ENCODE peak calls at places on chromosomes 12 and 14, in nine cellular contexts. One of them, this sample, is unnamed.

GRCh38 chr14:66944872-66945271 is 244.4 kb upstream of the GARIN2 start:
- DNase-seq in CD8-positive, alpha-beta memory T cell: no peak
- DNase-seq in iPS DF 6.9: no peak
- DNase-seq in neuronal stem cell: peak; percentile 14
- DNase-seq in PC-3: peak; percentile 10
- DNase-seq in cardiac muscle cell: peak; percentile 10
- DNase-seq in adrenal gland: no peak
- DNase-seq in tibial artery: no peak
- DNase-seq in neural progenitor cell: peak; percentile 35
- DNase-seq in this sample: no peak

GRCh38 chr12:91189526-91189925 is 6.9 kb upstream of the DCN start:
- DNase-seq in CD8-positive, alpha-beta memory T cell: no peak
- DNase-seq in iPS DF 6.9: no peak
- DNase-seq in neuronal stem cell: no peak
- DNase-seq in PC-3: no peak
- DNase-seq in cardiac muscle cell: no peak
- DNase-seq in adrenal gland: no peak
- DNase-seq in tibial artery: no peak
- DNase-seq in neural progenitor cell: no peak
- DNase-seq in this sample: no peak

GRCh38 chr14:91253795-91254323 is 9.4 kb upstream of the GPR68 start:
- DNase-seq in CD8-positive, alpha-beta memory T cell: no peak
- DNase-seq in iPS DF 6.9: no peak
- DNase-seq in neuronal stem cell: no peak
- DNase-seq in PC-3: no peak
- DNase-seq in cardiac muscle cell: peak; percentile 25
- DNase-seq in adrenal gland: no peak
- DNase-seq in tibial artery: no peak
- DNase-seq in neural progenitor cell: no peak
- DNase-seq in this sample: no peak

GRCh38 chr12:102950107-102950949 is 7.1 kb upstream of the ASCL1 start:
- DNase-seq in CD8-positive, alpha-beta memory T cell: no peak
- DNase-seq in iPS DF 6.9: no peak
- DNase-seq in neuronal stem cell: no peak
- DNase-seq in PC-3: no peak
- DNase-seq in cardiac muscle cell: peak; percentile 55
- DNase-seq in adrenal gland: no peak
- DNase-seq in tibial artery: no peak
- DNase-seq in neural progenitor cell: peak; percentile 83
- DNase-seq in this sample: no peak

GRCh38 chr12:57717846-57718640 is 20.5 kb downstream of the AGAP2 start:
- DNase-seq in CD8-positive, alpha-beta memory T cell: no peak
- DNase-seq in iPS DF 6.9: no peak
- DNase-seq in neuronal stem cell: no peak
- DNase-seq in PC-3: no peak
- DNase-seq in cardiac muscle cell: no peak
- DNase-seq in adrenal gland: no peak
- DNase-seq in tibial artery: no peak
- DNase-seq in neural progenitor cell: no peak
- DNase-seq in this sample: no peak

GRCh38 chr14:75521415-75522199 is 662 bp upstream of the BATF start:
- DNase-seq in CD8-positive, alpha-beta memory T cell: no peak
- DNase-seq in iPS DF 6.9: no peak
- DNase-seq in neuronal stem cell: no peak
- DNase-seq in PC-3: peak; percentile 72
- DNase-seq in cardiac muscle cell: no peak
- DNase-seq in adrenal gland: no peak
- DNase-seq in tibial artery: no peak
- DNase-seq in neural progenitor cell: no peak
- DNase-seq in this sample: no peak

GRCh38 chr12:3250034-3250433 is 172.9 kb downstream of the TSPAN9 start:
- DNase-seq in CD8-positive, alpha-beta memory T cell: no peak
- DNase-seq in iPS DF 6.9: no peak
- DNase-seq in neuronal stem cell: no peak
- DNase-seq in PC-3: no peak
- DNase-seq in cardiac muscle cell: no peak
- DNase-seq in adrenal gland: no peak
- DNase-seq in tibial artery: no peak
- DNase-seq in neural progenitor cell: no peak
- DNase-seq in this sample: no peak

GRCh38 chr12:11765817-11766794 is 116.6 kb downstream of the ETV6 start:
- DNase-seq in CD8-positive, alpha-beta memory T cell: no peak
- DNase-seq in iPS DF 6.9: no peak
- DNase-seq in neuronal stem cell: no peak
- DNase-seq in PC-3: no peak
- DNase-seq in cardiac muscle cell: no peak
- DNase-seq in adrenal gland: peak; percentile 40
- DNase-seq in tibial artery: no peak
- DNase-seq in neural progenitor cell: no peak
- DNase-seq in this sample: no peak

GRCh38 chr12:70154960-70155589 is 88.2 kb upstream of the CNOT2 start:
- DNase-seq in CD8-positive, alpha-beta memory T cell: no peak
- DNase-seq in iPS DF 6.9: no peak
- DNase-seq in neuronal stem cell: peak; percentile 12
- DNase-seq in PC-3: peak; percentile 26
- DNase-seq in cardiac muscle cell: peak; percentile 4
- DNase-seq in adrenal gland: no peak
- DNase-seq in tibial artery: no peak
- DNase-seq in neural progenitor cell: peak; percentile 39
- DNase-seq in this sample: no peak

GRCh38 chr12:100553851-100554404 is 19.6 kb upstream of the GAS2L3 start:
- DNase-seq in CD8-positive, alpha-beta memory T cell: no peak
- DNase-seq in iPS DF 6.9: no peak
- DNase-seq in neuronal stem cell: no peak
- DNase-seq in PC-3: no peak
- DNase-seq in cardiac muscle cell: no peak
- DNase-seq in adrenal gland: peak; percentile 59
- DNase-seq in tibial artery: no peak
- DNase-seq in neural progenitor cell: peak; percentile 15
- DNase-seq in this sample: no peak

GRCh38 chr12:124828264-124829007 is 35.2 kb downstream of the SCARB1 start:
- DNase-seq in CD8-positive, alpha-beta memory T cell: no peak
- DNase-seq in iPS DF 6.9: no peak
- DNase-seq in neuronal stem cell: no peak
- DNase-seq in PC-3: peak; percentile 72
- DNase-seq in cardiac muscle cell: no peak
- DNase-seq in adrenal gland: peak; percentile 81
- DNase-seq in tibial artery: no peak
- DNase-seq in neural progenitor cell: no peak
- DNase-seq in this sample: no peak

GRCh38 chr12:124827588-124828184 is 36.0 kb downstream of the SCARB1 start:
- DNase-seq in CD8-positive, alpha-beta memory T cell: no peak
- DNase-seq in iPS DF 6.9: no peak
- DNase-seq in neuronal stem cell: no peak
- DNase-seq in PC-3: peak; percentile 51
- DNase-seq in cardiac muscle cell: no peak
- DNase-seq in adrenal gland: no peak
- DNase-seq in tibial artery: no peak
- DNase-seq in neural progenitor cell: no peak
- DNase-seq in this sample: no peak

GRCh38 chr12:124830306-124830705 is 33.4 kb downstream of the SCARB1 start:
- DNase-seq in CD8-positive, alpha-beta memory T cell: no peak
- DNase-seq in iPS DF 6.9: no peak
- DNase-seq in neuronal stem cell: no peak
- DNase-seq in PC-3: no peak
- DNase-seq in cardiac muscle cell: no peak
- DNase-seq in adrenal gland: no peak
- DNase-seq in tibial artery: no peak
- DNase-seq in neural progenitor cell: no peak
- DNase-seq in this sample: no peak

GRCh38 chr12:124829708-124830304 is 33.9 kb downstream of the SCARB1 start:
- DNase-seq in CD8-positive, alpha-beta memory T cell: no peak
- DNase-seq in iPS DF 6.9: no peak
- DNase-seq in neuronal stem cell: no peak
- DNase-seq in PC-3: peak; percentile 25
- DNase-seq in cardiac muscle cell: no peak
- DNase-seq in adrenal gland: no peak
- DNase-seq in tibial artery: no peak
- DNase-seq in neural progenitor cell: no peak
- DNase-seq in this sample: no peak

GRCh38 chr12:124829008-124829707 is 34.5 kb downstream of the SCARB1 start:
- DNase-seq in CD8-positive, alpha-beta memory T cell: no peak
- DNase-seq in iPS DF 6.9: no peak
- DNase-seq in neuronal stem cell: no peak
- DNase-seq in PC-3: peak; percentile 91
- DNase-seq in cardiac muscle cell: no peak
- DNase-seq in adrenal gland: peak; percentile 91
- DNase-seq in tibial artery: no peak
- DNase-seq in neural progenitor cell: no peak
- DNase-seq in this sample: no peak
- H3K27ac ChIP-seq in CD8-positive, alpha-beta memory T cell: no peak overlapping the region
- H3K27ac ChIP-seq in iPS DF 6.9: no peak overlapping the region
- H3K27ac ChIP-seq in neuronal stem cell: no peak overlapping the region
- H3K27ac ChIP-seq in PC-3: peak overlapping the region; percentile 78
- H3K27ac ChIP-seq in cardiac muscle cell: peak overlapping the region; percentile 66
- H3K27ac ChIP-seq in adrenal gland: peak overlapping the region; percentile 92
- H3K27ac ChIP-seq in tibial artery: no peak overlapping the region
- H3K27ac ChIP-seq in neural progenitor cell: no peak overlapping the region
- H3K27ac ChIP-seq in this sample: no peak overlapping the region

DNA sequence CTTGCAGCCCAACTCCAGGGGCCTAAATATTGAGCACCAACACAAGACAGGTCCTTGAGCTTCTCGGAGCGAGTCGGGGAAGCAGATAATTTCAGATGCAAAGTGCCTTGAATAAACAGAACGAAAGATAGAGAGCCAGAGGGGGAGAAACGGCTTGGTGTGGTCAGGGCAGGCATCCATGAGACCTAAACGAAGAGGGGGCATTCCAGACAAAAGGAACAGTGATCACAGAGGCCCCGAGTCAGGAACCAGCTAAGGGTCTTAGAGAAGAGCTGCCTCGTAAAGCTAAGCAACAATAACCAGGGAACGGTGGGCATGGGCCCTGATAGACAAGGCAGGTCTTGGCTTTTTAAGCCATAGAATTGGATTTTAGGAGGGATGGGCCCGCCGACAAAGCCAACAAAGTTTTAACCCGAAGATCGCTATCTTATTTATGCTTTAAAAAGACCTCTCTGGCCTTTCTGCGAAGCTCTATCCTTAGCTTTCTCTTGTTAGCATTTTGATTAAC is 421 bp upstream of the ACADS start:
- DNase-seq in CD8-positive, alpha-beta memory T cell: no peak
- DNase-seq in iPS DF 6.9: no peak
- DNase-seq in neuronal stem cell: no peak
- DNase-seq in PC-3: no peak
- DNase-seq in cardiac muscle cell: no peak
- DNase-seq in adrenal gland: no peak
- DNase-seq in tibial artery: no peak
- DNase-seq in neural progenitor cell: peak; percentile 33
- DNase-seq in this sample: no peak
- H3K27ac ChIP-seq in CD8-positive, alpha-beta memory T cell: peak overlapping the region; percentile 20
- H3K27ac ChIP-seq in iPS DF 6.9: no peak overlapping the region
- H3K27ac ChIP-seq in neuronal stem cell: no peak overlapping the region
- H3K27ac ChIP-seq in PC-3: no peak overlapping the region
- H3K27ac ChIP-seq in cardiac muscle cell: no peak overlapping the region
- H3K27ac ChIP-seq in adrenal gland: peak overlapping the region; percentile 80
- H3K27ac ChIP-seq in tibial artery: peak overlapping the region; percentile 86
- H3K27ac ChIP-seq in neural progenitor cell: no peak overlapping the region
- H3K27ac ChIP-seq in this sample: peak overlapping the region; percentile 71

DNA sequence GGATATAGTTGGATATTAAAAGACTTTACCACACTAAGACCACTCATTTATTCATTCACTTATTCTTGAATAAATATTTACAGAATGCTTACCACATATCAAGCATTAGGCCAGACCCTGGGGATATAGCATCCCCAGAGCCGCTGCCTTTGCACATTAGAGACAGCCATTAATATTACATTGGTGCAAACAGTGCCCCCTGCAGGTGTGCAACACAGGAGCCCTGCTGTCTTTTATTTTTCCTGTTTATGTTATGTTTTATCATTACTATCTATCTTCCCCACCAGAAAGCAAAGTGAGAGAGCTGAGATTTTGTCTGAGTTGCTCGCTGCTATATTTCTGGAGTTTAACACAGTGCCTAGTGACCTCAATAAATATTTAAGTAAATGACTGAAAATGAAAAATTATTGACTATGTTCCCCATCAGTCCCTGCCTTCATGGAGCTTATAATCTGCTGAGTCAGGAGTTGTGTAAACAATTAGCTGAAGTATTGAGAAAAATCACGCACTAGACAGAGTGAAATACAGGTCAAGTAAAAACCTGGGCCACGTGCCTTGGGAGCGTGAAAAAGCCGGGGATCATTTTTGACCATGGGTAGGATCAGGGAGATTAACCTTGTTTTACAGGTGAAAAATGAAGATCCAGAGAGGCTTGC is 301.6 kb downstream of the PCNX1 start:
- DNase-seq in CD8-positive, alpha-beta memory T cell: no peak
- DNase-seq in iPS DF 6.9: no peak
- DNase-seq in neuronal stem cell: no peak
- DNase-seq in PC-3: no peak
- DNase-seq in cardiac muscle cell: no peak
- DNase-seq in adrenal gland: no peak
- DNase-seq in tibial artery: no peak
- DNase-seq in neural progenitor cell: no peak
- DNase-seq in this sample: no peak
- H3K27ac ChIP-seq in CD8-positive, alpha-beta memory T cell: no peak overlapping the region
- H3K27ac ChIP-seq in iPS DF 6.9: no peak overlapping the region
- H3K27ac ChIP-seq in neuronal stem cell: no peak overlapping the region
- H3K27ac ChIP-seq in PC-3: no peak overlapping the region
- H3K27ac ChIP-seq in cardiac muscle cell: no peak overlapping the region
- H3K27ac ChIP-seq in adrenal gland: no peak overlapping the region
- H3K27ac ChIP-seq in tibial artery: no peak overlapping the region
- H3K27ac ChIP-seq in neural progenitor cell: no peak overlapping the region
- H3K27ac ChIP-seq in this sample: no peak overlapping the region

DNA sequence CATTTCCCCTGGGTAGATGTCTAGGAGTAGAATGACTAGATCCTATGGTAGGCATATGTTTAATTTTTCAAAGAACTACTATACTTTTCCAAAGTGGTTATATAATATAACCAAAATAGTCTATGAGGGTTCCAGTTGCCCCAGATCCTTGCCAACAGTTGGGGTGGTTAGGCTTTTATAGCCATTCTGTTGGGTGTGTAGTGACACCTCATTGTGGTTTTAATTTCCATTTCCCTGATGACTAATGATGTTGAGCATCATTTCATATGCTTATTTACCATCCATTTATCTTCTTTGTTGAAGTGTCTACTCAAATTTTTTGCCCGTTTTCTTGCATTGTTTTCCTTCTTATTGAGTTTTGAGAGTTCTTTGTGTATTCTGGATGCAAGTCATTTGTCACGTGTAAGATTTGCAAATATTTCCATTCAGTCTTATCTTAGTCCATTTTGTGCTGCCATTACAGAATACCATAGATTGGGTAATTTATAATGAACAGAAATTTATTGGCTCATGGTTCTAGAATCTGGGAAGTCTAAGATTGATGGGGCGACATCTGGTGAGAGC is 4.7 kb downstream of the SYNE2 start:
- DNase-seq in CD8-positive, alpha-beta memory T cell: peak; percentile 73
- DNase-seq in iPS DF 6.9: no peak
- DNase-seq in neuronal stem cell: no peak
- DNase-seq in PC-3: peak; percentile 32
- DNase-seq in cardiac muscle cell: no peak
- DNase-seq in adrenal gland: no peak
- DNase-seq in tibial artery: no peak
- DNase-seq in neural progenitor cell: no peak
- DNase-seq in this sample: no peak
- H3K27ac ChIP-seq in CD8-positive, alpha-beta memory T cell: peak overlapping the region; percentile 53
- H3K27ac ChIP-seq in iPS DF 6.9: no peak overlapping the region
- H3K27ac ChIP-seq in neuronal stem cell: no peak overlapping the region
- H3K27ac ChIP-seq in PC-3: no peak overlapping the region
- H3K27ac ChIP-seq in cardiac muscle cell: no peak overlapping the region
- H3K27ac ChIP-seq in adrenal gland: no peak overlapping the region
- H3K27ac ChIP-seq in tibial artery: no peak overlapping the region
- H3K27ac ChIP-seq in neural progenitor cell: no peak overlapping the region
- H3K27ac ChIP-seq in this sample: no peak overlapping the region

GRCh38 chr12:55908726-55909512 is 18.8 kb downstream of the PYM1 start:
- DNase-seq in CD8-positive, alpha-beta memory T cell: no peak
- DNase-seq in iPS DF 6.9: no peak
- DNase-seq in neuronal stem cell: no peak
- DNase-seq in PC-3: peak; percentile 42
- DNase-seq in cardiac muscle cell: no peak
- DNase-seq in adrenal gland: peak; percentile 54
- DNase-seq in tibial artery: no peak
- DNase-seq in neural progenitor cell: peak; percentile 15
- DNase-seq in this sample: no peak
- H3K27ac ChIP-seq in CD8-positive, alpha-beta memory T cell: no peak overlapping the region
- H3K27ac ChIP-seq in iPS DF 6.9: no peak overlapping the region
- H3K27ac ChIP-seq in neuronal stem cell: peak overlapping the region; percentile 39
- H3K27ac ChIP-seq in PC-3: peak overlapping the region; percentile 12
- H3K27ac ChIP-seq in cardiac muscle cell: peak overlapping the region; percentile 57
- H3K27ac ChIP-seq in adrenal gland: peak overlapping the region; percentile 57
- H3K27ac ChIP-seq in tibial artery: peak overlapping the region; percentile 34
- H3K27ac ChIP-seq in neural progenitor cell: peak overlapping the region; percentile 63
- H3K27ac ChIP-seq in this sample: no peak overlapping the region